ENCODE peak calls at places on chromosomes 4 and X, in four cellular contexts. One of them, this sample, is unnamed.

GRCh38 chrX:135185795-135186443 is 14.7 kb upstream of the CT55 start:
- DNase-seq in H1: peak
- DNase-seq in GM12878: peak
- DNase-seq in HepG2: peak
- DNase-seq in this sample: peak

GRCh38 chr4:153676984-153677383 is 7.1 kb upstream of the TLR2 start:
- DNase-seq in H1: no peak
- DNase-seq in GM12878: no peak
- DNase-seq in HepG2: no peak
- DNase-seq in this sample: no peak

GRCh38 chr4:95018845-95019244 is 261.1 kb downstream of the BMPR1B start:
- DNase-seq in H1: no peak
- DNase-seq in GM12878: no peak
- DNase-seq in HepG2: no peak
- DNase-seq in this sample: no peak

GRCh38 chrX:140099221-140099620 is 133.9 kb upstream of the CXorf66 start:
- DNase-seq in H1: no peak
- DNase-seq in GM12878: no peak
- DNase-seq in HepG2: no peak
- DNase-seq in this sample: no peak

GRCh38 chrX:64192040-64192439 is 13.5 kb downstream of the AMER1 start:
- DNase-seq in H1: no peak
- DNase-seq in GM12878: no peak
- DNase-seq in HepG2: no peak
- DNase-seq in this sample: no peak

GRCh38 chrX:108001218-108001814 is 19.1 kb upstream of the TEX13B start:
- DNase-seq in H1: no peak
- DNase-seq in GM12878: no peak
- DNase-seq in HepG2: peak
- DNase-seq in this sample: peak

GRCh38 chrX:19772759-19773623 is 114.4 kb downstream of the SH3KBP1 start:
- DNase-seq in H1: no peak
- DNase-seq in GM12878: no peak
- DNase-seq in HepG2: no peak
- DNase-seq in this sample: no peak

GRCh38 chr4:80219301-80220025 is 22.2 kb downstream of the PRDM8 start:
- DNase-seq in H1: no peak
- DNase-seq in GM12878: no peak
- DNase-seq in HepG2: no peak
- DNase-seq in this sample: no peak

GRCh38 chr4:7766661-7767345 is 172.9 kb downstream of the AFAP1 start:
- DNase-seq in H1: no peak
- DNase-seq in GM12878: no peak
- DNase-seq in HepG2: no peak
- DNase-seq in this sample: no peak

GRCh38 chrX:68842351-68842750 is 13.5 kb downstream of the EFNB1 start:
- DNase-seq in H1: no peak
- DNase-seq in GM12878: no peak
- DNase-seq in HepG2: no peak
- DNase-seq in this sample: no peak

GRCh38 chr4:38242822-38243384 is 282.7 kb downstream of the PTTG2 start:
- DNase-seq in H1: no peak
- DNase-seq in GM12878: no peak
- DNase-seq in HepG2: no peak
- DNase-seq in this sample: peak

GRCh38 chrX:52424658-52425057 is 55.8 kb downstream of the XAGE2 start:
- DNase-seq in H1: no peak
- DNase-seq in GM12878: no peak
- DNase-seq in HepG2: no peak
- DNase-seq in this sample: no peak

GRCh38 chr4:1174941-1175634 is 2.7 kb upstream of the SPON2 start:
- DNase-seq in H1: no peak
- DNase-seq in GM12878: no peak
- DNase-seq in HepG2: no peak
- DNase-seq in this sample: no peak

GRCh38 chr4:86108152-86108551 is 251.7 kb downstream of the MAPK10 start:
- DNase-seq in H1: no peak
- DNase-seq in GM12878: no peak
- DNase-seq in HepG2: no peak
- DNase-seq in this sample: no peak

GRCh38 chrX:31397119-31397518 is 325.3 kb upstream of the FTHL17 start:
- DNase-seq in H1: no peak
- DNase-seq in GM12878: no peak
- DNase-seq in HepG2: no peak
- DNase-seq in this sample: no peak

GRCh38 chr4:182277402-182277801 is 34.2 kb downstream of the TENM3 start:
- DNase-seq in H1: no peak
- DNase-seq in GM12878: no peak
- DNase-seq in HepG2: no peak
- DNase-seq in this sample: no peak

GRCh38 chrX:100948557-100948956 is 19.8 kb upstream of the XKRX start:
- DNase-seq in H1: no peak
- DNase-seq in GM12878: no peak
- DNase-seq in HepG2: no peak
- DNase-seq in this sample: no peak

GRCh38 chrX:100939336-100939735 is 10.6 kb upstream of the XKRX start:
- DNase-seq in H1: no peak
- DNase-seq in GM12878: no peak
- DNase-seq in HepG2: no peak
- DNase-seq in this sample: no peak

GRCh38 chrX:100946521-100946920 is 17.8 kb upstream of the XKRX start:
- DNase-seq in H1: no peak
- DNase-seq in GM12878: no peak
- DNase-seq in HepG2: no peak
- DNase-seq in this sample: no peak

DNA sequence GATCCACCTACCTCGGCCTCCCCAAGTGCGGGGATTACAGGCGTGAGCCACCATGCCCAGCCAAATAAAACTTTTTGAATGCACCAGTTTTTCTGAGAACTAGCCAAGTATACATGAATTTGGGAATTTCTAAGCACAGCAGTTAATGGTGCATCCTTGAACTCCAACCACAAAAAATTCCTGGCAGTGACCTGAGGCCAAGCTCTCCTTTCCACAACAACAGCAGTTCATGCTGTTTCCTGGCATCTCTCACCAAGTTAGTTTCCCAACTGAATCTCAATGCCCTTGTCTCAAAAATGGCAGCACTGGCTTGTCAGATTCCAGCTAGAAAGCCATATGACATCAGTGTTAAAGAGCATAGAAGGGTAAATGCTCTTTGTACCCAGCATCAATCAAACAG is 15.9 kb upstream of the XKRX start:
- DNase-seq in H1: no peak
- DNase-seq in GM12878: no peak
- DNase-seq in HepG2: no peak
- DNase-seq in this sample: no peak
- TF ChIP-seq ATF3 in H1: no peak
- TF ChIP-seq ATF3 in GM12878: no peak
- TF ChIP-seq ATF3 in HepG2: no peak
- TF ChIP-seq ATF3 in this sample: no peak

DNA sequence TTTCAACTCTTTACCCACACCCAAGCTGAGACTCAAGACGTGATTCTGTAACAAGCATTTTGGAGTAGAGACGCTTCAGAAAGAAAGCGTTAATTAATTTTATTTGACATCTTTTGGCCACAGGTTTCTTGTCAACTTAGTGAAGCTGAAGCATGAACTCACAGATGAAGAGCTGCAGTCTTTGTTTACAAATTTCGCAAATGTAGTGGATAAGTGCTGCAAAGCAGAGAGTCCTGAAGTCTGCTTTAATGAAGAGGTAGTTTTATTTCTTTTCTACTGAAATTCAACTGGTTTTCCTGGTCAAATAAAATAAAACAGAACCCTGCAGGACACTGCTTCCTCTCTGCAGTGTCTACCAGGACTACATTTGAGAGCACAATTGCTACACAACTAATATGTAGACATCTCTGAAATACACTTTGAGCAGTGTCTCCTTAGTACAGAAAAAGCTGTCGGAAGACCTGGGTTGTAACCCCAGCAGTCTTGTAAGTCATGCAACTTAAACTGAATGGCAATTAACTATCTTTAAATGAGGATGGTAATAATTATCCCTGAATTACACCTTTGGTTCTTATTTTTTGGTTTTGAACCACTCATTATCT is 20.2 kb downstream of the AFM start:
- DNase-seq in H1: no peak
- DNase-seq in GM12878: no peak
- DNase-seq in HepG2: no peak
- DNase-seq in this sample: no peak
- TF ChIP-seq HDAC2 in H1: no peak
- TF ChIP-seq HDAC2 in GM12878: no peak
- TF ChIP-seq HDAC2 in HepG2: no peak
- TF ChIP-seq HDAC2 in this sample: no peak

DNA sequence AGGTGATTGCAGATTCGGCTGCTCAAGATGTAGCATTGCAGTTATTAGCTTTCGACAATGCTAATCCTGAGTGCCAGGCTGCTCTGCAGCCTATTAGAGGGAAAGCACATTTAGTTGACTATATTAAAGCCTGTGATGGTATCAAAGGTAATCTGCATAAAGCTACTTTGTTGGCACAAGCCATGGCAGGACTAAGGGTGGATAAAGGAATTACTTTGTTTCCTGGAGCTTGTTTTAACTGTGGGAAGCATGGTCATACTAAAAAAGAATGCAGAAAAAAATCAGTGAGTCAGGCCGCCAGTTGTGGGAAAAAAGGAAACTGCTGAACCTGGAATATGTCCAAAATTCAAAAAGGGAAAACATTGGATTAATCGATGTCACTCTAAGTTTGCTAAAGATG is 154.9 kb upstream of the TECRL start:
- DNase-seq in H1: no peak
- DNase-seq in GM12878: no peak
- DNase-seq in HepG2: no peak
- DNase-seq in this sample: no peak
- TF ChIP-seq CHD2 in H1: no peak
- TF ChIP-seq CHD2 in GM12878: no peak
- TF ChIP-seq CHD2 in HepG2: no peak
- TF ChIP-seq CHD2 in this sample: no peak

GRCh38 chr4:31124008-31124645 is 404.0 kb downstream of the PCDH7 start:
- DNase-seq in H1: no peak
- DNase-seq in GM12878: no peak
- DNase-seq in HepG2: no peak
- DNase-seq in this sample: no peak
- TF ChIP-seq ATF3 in H1: no peak
- TF ChIP-seq ATF3 in GM12878: no peak
- TF ChIP-seq ATF3 in HepG2: no peak
- TF ChIP-seq ATF3 in this sample: no peak

DNA sequence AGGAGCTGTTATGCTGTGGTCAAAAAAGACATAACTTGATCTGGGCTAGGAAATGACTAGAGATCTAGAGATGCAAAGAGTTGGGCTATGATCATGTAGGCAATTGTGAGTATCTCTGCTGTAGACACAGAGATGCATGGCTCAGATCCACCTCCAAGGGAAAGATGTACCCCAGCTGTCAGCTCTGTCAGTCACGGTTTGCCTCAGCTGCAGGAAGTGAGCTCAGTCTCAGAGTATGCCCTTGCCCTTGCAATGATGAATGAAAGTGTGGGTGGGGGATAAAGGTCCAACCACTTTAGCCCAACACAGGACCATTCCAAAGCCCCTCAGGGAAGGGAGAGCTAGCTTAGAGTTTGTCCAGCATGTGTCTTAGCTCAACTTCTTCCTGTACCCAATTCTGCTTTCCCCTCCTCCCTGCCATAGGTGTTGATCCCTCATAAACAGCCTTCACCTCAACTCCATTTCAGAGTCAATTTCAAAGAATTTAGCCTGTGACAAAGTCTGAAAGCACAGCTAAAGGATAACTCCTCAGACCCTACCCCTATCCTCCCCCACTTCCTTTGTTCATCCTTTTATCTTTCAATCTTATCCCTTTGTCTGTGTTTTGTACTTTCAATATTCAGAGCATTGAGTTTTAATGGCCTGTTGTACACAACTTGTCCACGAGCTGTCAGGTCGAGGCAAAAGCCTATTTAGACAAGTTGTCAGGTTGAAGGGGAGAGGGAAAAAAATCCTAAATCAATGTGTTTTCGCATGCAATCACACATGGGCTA is 90.6 kb downstream of the MID1IP1 start:
- DNase-seq in H1: no peak
- DNase-seq in GM12878: no peak
- DNase-seq in HepG2: no peak
- DNase-seq in this sample: no peak
- TF ChIP-seq HDAC2 in H1: no peak
- TF ChIP-seq HDAC2 in GM12878: no peak
- TF ChIP-seq HDAC2 in HepG2: no peak
- TF ChIP-seq HDAC2 in this sample: no peak

GRCh38 chr4:48756689-48757220 is 23.3 kb downstream of the FRYL start:
- DNase-seq in H1: no peak
- DNase-seq in GM12878: no peak
- DNase-seq in HepG2: no peak
- DNase-seq in this sample: no peak
- TF ChIP-seq CHD2 in H1: no peak
- TF ChIP-seq CHD2 in GM12878: no peak
- TF ChIP-seq CHD2 in HepG2: no peak
- TF ChIP-seq CHD2 in this sample: no peak

GRCh38 chr4:3792813-3793212 is 26.6 kb downstream of the ADRA2C start:
- DNase-seq in H1: peak
- DNase-seq in GM12878: no peak
- DNase-seq in HepG2: no peak
- DNase-seq in this sample: peak

GRCh38 chr4:3791256-3791655 is 25.1 kb downstream of the ADRA2C start:
- DNase-seq in H1: no peak
- DNase-seq in GM12878: no peak
- DNase-seq in HepG2: no peak
- DNase-seq in this sample: no peak

GRCh38 chr4:3793545-3793944 is 27.4 kb downstream of the ADRA2C start:
- DNase-seq in H1: no peak
- DNase-seq in GM12878: no peak
- DNase-seq in HepG2: no peak
- DNase-seq in this sample: no peak

GRCh38 chr4:3790006-3790561 is 23.9 kb downstream of the ADRA2C start:
- DNase-seq in H1: no peak
- DNase-seq in GM12878: no peak
- DNase-seq in HepG2: no peak
- DNase-seq in this sample: no peak

DNA sequence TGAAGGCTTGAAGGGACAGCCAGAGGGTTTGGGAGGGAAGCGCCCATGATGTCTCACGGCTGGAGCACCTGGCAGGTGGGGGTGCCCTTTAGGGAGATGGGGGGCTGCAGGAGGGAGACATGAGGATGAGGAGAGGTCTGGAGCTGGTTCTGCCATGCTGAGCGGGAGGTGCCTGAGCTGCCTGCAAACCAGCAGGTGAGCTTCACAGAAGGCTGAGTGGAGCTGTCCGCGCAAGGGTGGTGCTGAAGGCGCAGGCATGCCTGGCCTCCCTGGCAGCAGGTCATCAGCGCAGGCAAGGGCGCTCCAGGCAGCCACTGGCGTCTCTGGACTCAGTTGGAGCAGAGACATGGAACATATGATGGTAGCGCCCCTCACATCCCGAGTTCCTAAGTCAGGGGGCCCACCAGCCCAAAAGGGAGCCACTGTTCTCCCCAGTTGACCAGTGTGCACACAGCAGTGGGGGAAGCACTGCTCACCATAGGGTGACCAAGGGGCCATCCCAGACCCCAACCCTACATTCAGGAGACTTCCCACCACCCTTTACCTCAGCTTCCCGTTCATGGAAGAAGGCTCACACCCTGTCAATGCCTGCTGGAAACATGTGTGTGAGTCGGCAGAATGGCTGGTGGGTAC is 25.8 kb downstream of the ADRA2C start:
- DNase-seq in H1: peak
- DNase-seq in GM12878: no peak
- DNase-seq in HepG2: peak
- DNase-seq in this sample: peak
- TF ChIP-seq ATF3 in H1: no peak
- TF ChIP-seq ATF3 in GM12878: no peak
- TF ChIP-seq ATF3 in HepG2: peak
- TF ChIP-seq ATF3 in this sample: no peak

GRCh38 chrX:37331546-37331945 is 17.6 kb upstream of the PRRG1 start:
- DNase-seq in H1: no peak
- DNase-seq in GM12878: no peak
- DNase-seq in HepG2: no peak
- DNase-seq in this sample: no peak
- TF ChIP-seq HDAC2 in H1: no peak
- TF ChIP-seq HDAC2 in GM12878: no peak
- TF ChIP-seq HDAC2 in HepG2: no peak
- TF ChIP-seq HDAC2 in this sample: no peak

This sample was measured in K562.